ENCODE peak calls at places on chromosomes 4 and X, in eight cellular contexts. One of them, this sample, is unnamed.

GRCh38 chr4:127145001-127145400 is 487.8 kb upstream of the INTU start:
- DNase-seq in fibroblast of the aortic adventitia: no peak
- DNase-seq in left lung: peak; percentile 48
- DNase-seq in uterus: no peak
- DNase-seq in IMR-90: no peak
- DNase-seq in colonic mucosa: no peak
- DNase-seq in AG10803: no peak
- DNase-seq in suprapubic skin: no peak
- DNase-seq in this sample: no peak

GRCh38 chr4:69731826-69732225 is 28.6 kb downstream of the SULT1B1 start:
- DNase-seq in fibroblast of the aortic adventitia: peak; percentile 49
- DNase-seq in left lung: no peak
- DNase-seq in uterus: no peak
- DNase-seq in IMR-90: no peak
- DNase-seq in colonic mucosa: no peak
- DNase-seq in AG10803: no peak
- DNase-seq in suprapubic skin: no peak
- DNase-seq in this sample: no peak

GRCh38 chrX:72644946-72645345 is 69.2 kb downstream of the PHKA1 start:
- DNase-seq in fibroblast of the aortic adventitia: no peak
- DNase-seq in left lung: no peak
- DNase-seq in uterus: no peak
- DNase-seq in IMR-90: no peak
- DNase-seq in colonic mucosa: peak; percentile 21
- DNase-seq in AG10803: no peak
- DNase-seq in suprapubic skin: no peak
- DNase-seq in this sample: no peak

GRCh38 chr4:147596976-147597375 is 20.2 kb upstream of the TMEM184C start:
- DNase-seq in fibroblast of the aortic adventitia: peak; percentile 76
- DNase-seq in left lung: peak; percentile 55
- DNase-seq in uterus: no peak
- DNase-seq in IMR-90: peak; percentile 93
- DNase-seq in colonic mucosa: no peak
- DNase-seq in AG10803: peak; percentile 88
- DNase-seq in suprapubic skin: no peak
- DNase-seq in this sample: no peak

GRCh38 chr4:155529197-155529596 is 137.5 kb upstream of the GUCY1A1 start:
- DNase-seq in fibroblast of the aortic adventitia: no peak
- DNase-seq in left lung: no peak
- DNase-seq in uterus: no peak
- DNase-seq in IMR-90: no peak
- DNase-seq in colonic mucosa: no peak
- DNase-seq in AG10803: peak; percentile 48
- DNase-seq in suprapubic skin: no peak
- DNase-seq in this sample: no peak

GRCh38 chr4:78190595-78190994 is 133.5 kb downstream of the FRAS1 start:
- DNase-seq in fibroblast of the aortic adventitia: no peak
- DNase-seq in left lung: no peak
- DNase-seq in uterus: no peak
- DNase-seq in IMR-90: no peak
- DNase-seq in colonic mucosa: no peak
- DNase-seq in AG10803: no peak
- DNase-seq in suprapubic skin: no peak
- DNase-seq in this sample: no peak

GRCh38 chrX:47704736-47705135 is 45.8 kb upstream of the UXT start:
- DNase-seq in fibroblast of the aortic adventitia: no peak
- DNase-seq in left lung: no peak
- DNase-seq in uterus: no peak
- DNase-seq in IMR-90: no peak
- DNase-seq in colonic mucosa: no peak
- DNase-seq in AG10803: no peak
- DNase-seq in suprapubic skin: no peak
- DNase-seq in this sample: no peak

GRCh38 chrX:152600853-152601635 is 36.7 kb upstream of the GABRQ start:
- DNase-seq in fibroblast of the aortic adventitia: no peak
- DNase-seq in left lung: no peak
- DNase-seq in uterus: no peak
- DNase-seq in IMR-90: no peak
- DNase-seq in colonic mucosa: no peak
- DNase-seq in AG10803: no peak
- DNase-seq in suprapubic skin: no peak
- DNase-seq in this sample: no peak

GRCh38 chr4:46994007-46994405 is 625 bp upstream of the GABRA4 start:
- DNase-seq in fibroblast of the aortic adventitia: no peak
- DNase-seq in left lung: no peak
- DNase-seq in uterus: no peak
- DNase-seq in IMR-90: peak; percentile 8
- DNase-seq in colonic mucosa: no peak
- DNase-seq in AG10803: no peak
- DNase-seq in suprapubic skin: no peak
- DNase-seq in this sample: no peak

GRCh38 chr4:16129336-16129735 is 45.5 kb upstream of the PROM1 start:
- DNase-seq in fibroblast of the aortic adventitia: no peak
- DNase-seq in left lung: no peak
- DNase-seq in uterus: no peak
- DNase-seq in IMR-90: no peak
- DNase-seq in colonic mucosa: peak; percentile 43
- DNase-seq in AG10803: no peak
- DNase-seq in suprapubic skin: no peak
- DNase-seq in this sample: no peak

GRCh38 chr4:6942238-6942800 is 32.7 kb downstream of the TBC1D14 start:
- DNase-seq in fibroblast of the aortic adventitia: peak; percentile 96
- DNase-seq in left lung: no peak
- DNase-seq in uterus: peak; percentile 51
- DNase-seq in IMR-90: peak; percentile 98
- DNase-seq in colonic mucosa: no peak
- DNase-seq in AG10803: peak; percentile 97
- DNase-seq in suprapubic skin: no peak
- DNase-seq in this sample: peak; percentile 57

GRCh38 chr4:119626420-119626819 is 2.2 kb downstream of the PDE5A start:
- DNase-seq in fibroblast of the aortic adventitia: peak; percentile 42
- DNase-seq in left lung: no peak
- DNase-seq in uterus: no peak
- DNase-seq in IMR-90: no peak
- DNase-seq in colonic mucosa: no peak
- DNase-seq in AG10803: no peak
- DNase-seq in suprapubic skin: no peak
- DNase-seq in this sample: no peak

GRCh38 chr4:2689825-2690700 is 66.1 kb downstream of the TNIP2 start:
- DNase-seq in fibroblast of the aortic adventitia: no peak
- DNase-seq in left lung: no peak
- DNase-seq in uterus: no peak
- DNase-seq in IMR-90: no peak
- DNase-seq in colonic mucosa: no peak
- DNase-seq in AG10803: no peak
- DNase-seq in suprapubic skin: no peak
- DNase-seq in this sample: peak; percentile 76

GRCh38 chrX:75181721-75182120 is 25.6 kb upstream of the ABCB7 start:
- DNase-seq in fibroblast of the aortic adventitia: peak; percentile 29
- DNase-seq in left lung: no peak
- DNase-seq in uterus: no peak
- DNase-seq in IMR-90: peak; percentile 50
- DNase-seq in colonic mucosa: no peak
- DNase-seq in AG10803: peak; percentile 54
- DNase-seq in suprapubic skin: no peak
- DNase-seq in this sample: no peak

GRCh38 chrX:18613930-18614639 is 57.8 kb downstream of the RS1 start:
- DNase-seq in fibroblast of the aortic adventitia: no peak
- DNase-seq in left lung: no peak
- DNase-seq in uterus: no peak
- DNase-seq in IMR-90: no peak
- DNase-seq in colonic mucosa: no peak
- DNase-seq in AG10803: no peak
- DNase-seq in suprapubic skin: no peak
- DNase-seq in this sample: no peak

GRCh38 chr4:39770969-39771724 is 73.2 kb downstream of the UBE2K start:
- DNase-seq in fibroblast of the aortic adventitia: no peak
- DNase-seq in left lung: no peak
- DNase-seq in uterus: no peak
- DNase-seq in IMR-90: no peak
- DNase-seq in colonic mucosa: no peak
- DNase-seq in AG10803: no peak
- DNase-seq in suprapubic skin: no peak
- DNase-seq in this sample: no peak

GRCh38 chr4:785332-786073 is 40.4 kb downstream of the CPLX1 start:
- DNase-seq in fibroblast of the aortic adventitia: no peak
- DNase-seq in left lung: no peak
- DNase-seq in uterus: no peak
- DNase-seq in IMR-90: no peak
- DNase-seq in colonic mucosa: peak; percentile 27
- DNase-seq in AG10803: no peak
- DNase-seq in suprapubic skin: peak; percentile 62
- DNase-seq in this sample: no peak

GRCh38 chr4:143360838-143361237 is 24.2 kb downstream of the GAB1 start:
- DNase-seq in fibroblast of the aortic adventitia: peak; percentile 72
- DNase-seq in left lung: no peak
- DNase-seq in uterus: no peak
- DNase-seq in IMR-90: no peak
- DNase-seq in colonic mucosa: no peak
- DNase-seq in AG10803: peak; percentile 69
- DNase-seq in suprapubic skin: no peak
- DNase-seq in this sample: no peak

GRCh38 chr4:170990989-170991589 is 822.1 kb upstream of the GALNTL6 start:
- DNase-seq in fibroblast of the aortic adventitia: no peak
- DNase-seq in left lung: no peak
- DNase-seq in uterus: no peak
- DNase-seq in IMR-90: no peak
- DNase-seq in colonic mucosa: no peak
- DNase-seq in AG10803: no peak
- DNase-seq in suprapubic skin: no peak
- DNase-seq in this sample: no peak

GRCh38 chr4:149901128-149901527 is 85.5 kb upstream of the IQCM start:
- DNase-seq in fibroblast of the aortic adventitia: no peak
- DNase-seq in left lung: no peak
- DNase-seq in uterus: no peak
- DNase-seq in IMR-90: no peak
- DNase-seq in colonic mucosa: peak; percentile 53
- DNase-seq in AG10803: no peak
- DNase-seq in suprapubic skin: no peak
- DNase-seq in this sample: no peak

GRCh38 chr4:149896428-149896827 is 80.8 kb upstream of the IQCM start:
- DNase-seq in fibroblast of the aortic adventitia: peak; percentile 66
- DNase-seq in left lung: no peak
- DNase-seq in uterus: no peak
- DNase-seq in IMR-90: peak; percentile 55
- DNase-seq in colonic mucosa: no peak
- DNase-seq in AG10803: peak; percentile 62
- DNase-seq in suprapubic skin: no peak
- DNase-seq in this sample: no peak

DNA sequence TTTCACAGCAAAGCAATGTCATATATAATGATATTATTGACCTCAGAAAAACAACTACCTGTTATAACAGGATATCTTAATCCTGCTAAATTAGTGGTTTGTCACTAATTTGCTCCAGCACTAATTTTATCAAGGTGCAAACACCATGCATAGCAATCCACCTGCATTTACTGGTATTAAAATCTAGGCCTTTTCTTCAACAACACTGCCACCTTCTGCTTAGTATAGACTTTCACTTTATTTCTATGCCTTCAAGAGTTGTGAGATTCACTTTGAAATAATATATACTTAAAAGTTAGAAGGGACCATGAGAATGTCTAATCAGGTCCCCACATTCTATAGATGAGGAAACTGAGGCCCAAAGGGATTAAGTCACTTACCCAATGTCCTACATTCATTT is 82.1 kb upstream of the IQCM start:
- DNase-seq in fibroblast of the aortic adventitia: peak; percentile 50
- DNase-seq in left lung: no peak
- DNase-seq in uterus: no peak
- DNase-seq in IMR-90: peak; percentile 26
- DNase-seq in colonic mucosa: no peak
- DNase-seq in AG10803: peak; percentile 20
- DNase-seq in suprapubic skin: no peak
- DNase-seq in this sample: no peak
- TF ChIP-seq CTCF in fibroblast of the aortic adventitia: peak; percentile 46
- TF ChIP-seq CTCF in left lung: no peak
- TF ChIP-seq CTCF in uterus: no peak
- TF ChIP-seq CTCF in IMR-90: peak; percentile 59
- TF ChIP-seq CTCF in colonic mucosa: no peak
- TF ChIP-seq CTCF in AG10803: peak; percentile 65
- TF ChIP-seq CTCF in suprapubic skin: no peak
- TF ChIP-seq CTCF in this sample: no peak

GRCh38 chr4:187961171-187961570 is 34.4 kb upstream of the ZFP42 start:
- DNase-seq in fibroblast of the aortic adventitia: no peak
- DNase-seq in left lung: no peak
- DNase-seq in uterus: no peak
- DNase-seq in IMR-90: no peak
- DNase-seq in colonic mucosa: no peak
- DNase-seq in AG10803: no peak
- DNase-seq in suprapubic skin: no peak
- DNase-seq in this sample: no peak
- TF ChIP-seq CTCF in fibroblast of the aortic adventitia: no peak
- TF ChIP-seq CTCF in left lung: no peak
- TF ChIP-seq CTCF in uterus: no peak
- TF ChIP-seq CTCF in IMR-90: no peak
- TF ChIP-seq CTCF in colonic mucosa: no peak
- TF ChIP-seq CTCF in AG10803: no peak
- TF ChIP-seq CTCF in suprapubic skin: no peak
- TF ChIP-seq CTCF in this sample: no peak

GRCh38 chr4:13881880-13882279 is 254.4 kb upstream of the BOD1L1 start:
- DNase-seq in fibroblast of the aortic adventitia: peak; percentile 58
- DNase-seq in left lung: no peak
- DNase-seq in uterus: no peak
- DNase-seq in IMR-90: no peak
- DNase-seq in colonic mucosa: no peak
- DNase-seq in AG10803: no peak
- DNase-seq in suprapubic skin: no peak
- DNase-seq in this sample: no peak
- TF ChIP-seq CTCF in fibroblast of the aortic adventitia: peak; percentile 49
- TF ChIP-seq CTCF in left lung: no peak
- TF ChIP-seq CTCF in uterus: no peak
- TF ChIP-seq CTCF in IMR-90: peak; percentile 33
- TF ChIP-seq CTCF in colonic mucosa: no peak
- TF ChIP-seq CTCF in AG10803: peak; percentile 46
- TF ChIP-seq CTCF in suprapubic skin: no peak
- TF ChIP-seq CTCF in this sample: no peak

DNA sequence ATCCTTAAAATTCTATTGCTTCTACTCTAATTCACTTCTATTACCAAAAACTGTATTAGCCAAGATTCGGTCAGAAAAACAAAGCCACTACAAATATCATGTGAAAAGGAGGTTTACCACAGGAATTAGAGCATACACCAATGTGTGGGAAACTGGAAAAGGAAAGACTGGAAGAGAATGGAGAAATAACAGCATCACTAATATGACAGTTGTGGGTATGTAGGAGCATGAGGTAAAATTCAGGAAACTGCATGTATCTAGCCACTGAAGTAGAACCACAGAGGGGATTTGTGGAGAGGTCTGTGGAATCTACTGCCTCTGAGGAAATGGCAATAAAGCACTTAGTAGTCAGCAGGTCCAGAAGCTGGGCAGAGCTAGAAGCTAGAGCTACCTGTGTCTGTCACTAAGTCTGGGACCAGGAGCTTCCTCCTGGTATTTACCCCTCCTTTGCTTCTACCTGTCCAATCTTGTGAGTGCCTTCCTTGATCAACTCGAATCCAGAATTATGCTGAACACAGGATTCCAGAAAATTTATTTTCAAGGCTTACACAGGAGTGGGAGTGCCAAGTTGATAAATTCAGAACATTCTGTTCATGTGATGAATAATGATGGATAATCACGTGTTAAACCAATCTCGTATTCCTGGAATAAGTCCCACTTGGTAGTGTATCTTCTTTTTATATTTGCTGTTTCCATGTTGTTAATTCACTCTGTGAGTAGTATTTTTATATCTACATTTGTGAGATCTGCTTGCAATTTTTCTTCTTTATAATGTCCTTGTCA is 52.6 kb downstream of the NAF1 start:
- DNase-seq in fibroblast of the aortic adventitia: no peak
- DNase-seq in left lung: no peak
- DNase-seq in uterus: no peak
- DNase-seq in IMR-90: no peak
- DNase-seq in colonic mucosa: no peak
- DNase-seq in AG10803: no peak
- DNase-seq in suprapubic skin: no peak
- DNase-seq in this sample: no peak
- TF ChIP-seq CTCF in fibroblast of the aortic adventitia: no peak
- TF ChIP-seq CTCF in left lung: no peak
- TF ChIP-seq CTCF in uterus: no peak
- TF ChIP-seq CTCF in IMR-90: no peak
- TF ChIP-seq CTCF in colonic mucosa: no peak
- TF ChIP-seq CTCF in AG10803: no peak
- TF ChIP-seq CTCF in suprapubic skin: no peak
- TF ChIP-seq CTCF in this sample: no peak